ENCODE peak calls at places on chromosomes 5 and 9, in four cellular contexts. D is activated CD4-positive, alpha-beta T cell treated with anti-CD3 and anti-CD28 coated beads for 48 hours; H is cardiac muscle cell; O is PC-9. N is an unnamed sample.

GRCh38 chr5:53545744-53546143 is 14.7 kb upstream of the NDUFS4 start:
- DNase-seq in D (no peak), H (no peak), O (no peak), N (no peak)

GRCh38 chr9:110446171-110446570 is 108.5 kb upstream of the TXNDC8 start:
- DNase-seq in D (no peak), H (no peak), O (no peak), N (no peak)

GRCh38 chr5:3105581-3105980 is 354.1 kb upstream of the IRX2 start:
- DNase-seq in D (no peak), H (no peak), O (no peak), N (no peak)

GRCh38 chr5:154136141-154136540 is 54.4 kb upstream of the GALNT10 start:
- DNase-seq in D (no peak), H (no peak), O (peak; percentile 46), N (no peak)

GRCh38 chr5:52757527-52757926 is 30.2 kb upstream of the ITGA1 start:
- DNase-seq in D (no peak), H (no peak), O (no peak), N (no peak)

GRCh38 chr5:65012411-65012972 is 243.8 kb downstream of the CWC27 start:
- DNase-seq in D (no peak), H (no peak), O (no peak), N (no peak)

GRCh38 chr9:124869466-124869985 is 7.6 kb downstream of the ARPC5L start:
- DNase-seq in D (peak; percentile 66), H (peak; percentile 45), O (no peak), N (peak; percentile 35)

GRCh38 chr5:117590944-117591343 is 1016.3 kb upstream of the SEMA6A start:
- DNase-seq in D (no peak), H (peak; percentile 44), O (no peak), N (peak; percentile 17)

GRCh38 chr9:14961372-14962068 is 51.3 kb upstream of the FREM1 start:
- DNase-seq in D (no peak), H (no peak), O (peak; percentile 43), N (no peak)

GRCh38 chr5:116573279-116573616 is 1.4 kb downstream of the SEMA6A start:
- DNase-seq in D (peak; percentile 19), H (peak; percentile 62), O (no peak), N (peak; percentile 30)

GRCh38 chr5:38316544-38317224 is 58.3 kb downstream of the EGFLAM start:
- DNase-seq in D (no peak), H (no peak), O (no peak), N (peak; percentile 16)

GRCh38 chr5:73373814-73374510 is 74.6 kb downstream of the FOXD1 start:
- DNase-seq in D (no peak), H (no peak), O (no peak), N (no peak)

GRCh38 chr5:55172937-55173695 is at the start of gene CDC20B:
- DNase-seq in D (peak; percentile 79), H (peak; percentile 93), O (no peak), N (peak; percentile 88)

GRCh38 chr5:20554001-20554400 is 566.0 kb upstream of the CDH18 start:
- DNase-seq in D (no peak), H (no peak), O (no peak), N (no peak)

GRCh38 chr9:71250626-71251025 is 129.2 kb upstream of the TRPM3 start:
- DNase-seq in D (no peak), H (no peak), O (no peak), N (no peak)

GRCh38 chr5:151156732-151157402 is 712 bp downstream of the ANXA6 start:
- DNase-seq in D (peak; percentile 48), H (peak; percentile 40), O (no peak), N (peak; percentile 25)

GRCh38 chr5:110441035-110441434 is 285.4 kb downstream of the TMEM232 start:
- DNase-seq in D (no peak), H (peak; percentile 13), O (no peak), N (peak; percentile 19)

GRCh38 chr5:10545084-10545483 is 18.8 kb upstream of the ANKRD33B start:
- DNase-seq in D (no peak), H (no peak), O (no peak), N (no peak)

GRCh38 chr5:142357469-142358090 is 32.8 kb upstream of the SPRY4 start:
- DNase-seq in D (peak; percentile 10), H (no peak), O (no peak), N (no peak)

GRCh38 chr9:135552698-135553161 is 6.8 kb downstream of the OBP2A start:
- DNase-seq in D (no peak), H (no peak), O (no peak), N (no peak)

GRCh38 chr9:120513825-120514598 is 66.0 kb downstream of the CDK5RAP2 start:
- DNase-seq in D (no peak), H (no peak), O (no peak), N (no peak)

GRCh38 chr9:91776409-91777365 is 173.3 kb downstream of the ROR2 start:
- DNase-seq in D (no peak), H (no peak), O (no peak), N (no peak)